ENCODE peak calls at places on chromosomes 3 and 15, in five cellular contexts. One of them, this sample, is unnamed.

GRCh38 chr3:56800373-56801150 is 1.2 kb downstream of the ARHGEF3 start:
- DNase-seq in HFF-Myc: no peak
- DNase-seq in uterus: no peak
- DNase-seq in astrocyte of the spinal cord: no peak
- DNase-seq in A673: no peak
- DNase-seq in this sample: no peak

GRCh38 chr3:135513106-135514063 is 452.1 kb upstream of the PPP2R3A start:
- DNase-seq in HFF-Myc: peak
- DNase-seq in uterus: no peak
- DNase-seq in astrocyte of the spinal cord: peak
- DNase-seq in A673: peak
- DNase-seq in this sample: peak

GRCh38 chr15:90231028-90232017 is 2.4 kb downstream of the CIB1 start:
- DNase-seq in HFF-Myc: no peak
- DNase-seq in uterus: no peak
- DNase-seq in astrocyte of the spinal cord: no peak
- DNase-seq in A673: no peak
- DNase-seq in this sample: no peak

GRCh38 chr3:159881828-159882309 is 106.8 kb upstream of the IL12A start:
- DNase-seq in HFF-Myc: no peak
- DNase-seq in uterus: no peak
- DNase-seq in astrocyte of the spinal cord: peak
- DNase-seq in A673: no peak
- DNase-seq in this sample: no peak

GRCh38 chr3:44509393-44509921 is 32.0 kb upstream of the ZNF445 start:
- DNase-seq in HFF-Myc: no peak
- DNase-seq in uterus: no peak
- DNase-seq in astrocyte of the spinal cord: no peak
- DNase-seq in A673: peak
- DNase-seq in this sample: no peak

GRCh38 chr15:62559049-62559733 is 394.1 kb upstream of the C2CD4B start:
- DNase-seq in HFF-Myc: no peak
- DNase-seq in uterus: peak
- DNase-seq in astrocyte of the spinal cord: no peak
- DNase-seq in A673: no peak
- DNase-seq in this sample: peak

GRCh38 chr3:136380530-136380929 is 130.4 kb downstream of the PCCB start:
- DNase-seq in HFF-Myc: no peak
- DNase-seq in uterus: no peak
- DNase-seq in astrocyte of the spinal cord: no peak
- DNase-seq in A673: no peak
- DNase-seq in this sample: peak

GRCh38 chr3:158768361-158768787 is 33.5 kb upstream of the MFSD1 start:
- DNase-seq in HFF-Myc: no peak
- DNase-seq in uterus: peak
- DNase-seq in astrocyte of the spinal cord: peak
- DNase-seq in A673: no peak
- DNase-seq in this sample: peak

GRCh38 chr3:177601120-177601519 is 403.8 kb upstream of the TBL1XR1 start:
- DNase-seq in HFF-Myc: no peak
- DNase-seq in uterus: no peak
- DNase-seq in astrocyte of the spinal cord: no peak
- DNase-seq in A673: no peak
- DNase-seq in this sample: no peak

GRCh38 chr15:101559938-101560337 is 70.4 kb upstream of the PCSK6 start:
- DNase-seq in HFF-Myc: no peak
- DNase-seq in uterus: no peak
- DNase-seq in astrocyte of the spinal cord: no peak
- DNase-seq in A673: peak
- DNase-seq in this sample: no peak

GRCh38 chr3:175741951-175742350 is 882.8 kb downstream of the NAALADL2 start:
- DNase-seq in HFF-Myc: no peak
- DNase-seq in uterus: no peak
- DNase-seq in astrocyte of the spinal cord: no peak
- DNase-seq in A673: no peak
- DNase-seq in this sample: peak

GRCh38 chr3:49600781-49601180 is 46.5 kb downstream of the BSN start:
- DNase-seq in HFF-Myc: no peak
- DNase-seq in uterus: no peak
- DNase-seq in astrocyte of the spinal cord: no peak
- DNase-seq in A673: no peak
- DNase-seq in this sample: peak

GRCh38 chr15:39745415-39745814 is 37.2 kb downstream of the FSIP1 start:
- DNase-seq in HFF-Myc: no peak
- DNase-seq in uterus: no peak
- DNase-seq in astrocyte of the spinal cord: no peak
- DNase-seq in A673: no peak
- DNase-seq in this sample: no peak

GRCh38 chr3:33372218-33373081 is 67.8 kb downstream of the UBP1 start:
- DNase-seq in HFF-Myc: no peak
- DNase-seq in uterus: no peak
- DNase-seq in astrocyte of the spinal cord: peak
- DNase-seq in A673: peak
- DNase-seq in this sample: peak

GRCh38 chr3:43327184-43327950 is 41.0 kb downstream of the SNRK start:
- DNase-seq in HFF-Myc: no peak
- DNase-seq in uterus: peak
- DNase-seq in astrocyte of the spinal cord: no peak
- DNase-seq in A673: no peak
- DNase-seq in this sample: no peak

GRCh38 chr15:98567951-98568350 is 80.4 kb upstream of the IGF1R start:
- DNase-seq in HFF-Myc: no peak
- DNase-seq in uterus: no peak
- DNase-seq in astrocyte of the spinal cord: no peak
- DNase-seq in A673: no peak
- DNase-seq in this sample: no peak

GRCh38 chr3:187737401-187738088 is 7.7 kb downstream of the BCL6 start:
- DNase-seq in HFF-Myc: no peak
- DNase-seq in uterus: peak
- DNase-seq in astrocyte of the spinal cord: peak
- DNase-seq in A673: peak
- DNase-seq in this sample: peak

GRCh38 chr3:128312271-128312670 is 154.4 kb downstream of the DNAJB8 start:
- DNase-seq in HFF-Myc: no peak
- DNase-seq in uterus: no peak
- DNase-seq in astrocyte of the spinal cord: no peak
- DNase-seq in A673: no peak
- DNase-seq in this sample: no peak

DNA sequence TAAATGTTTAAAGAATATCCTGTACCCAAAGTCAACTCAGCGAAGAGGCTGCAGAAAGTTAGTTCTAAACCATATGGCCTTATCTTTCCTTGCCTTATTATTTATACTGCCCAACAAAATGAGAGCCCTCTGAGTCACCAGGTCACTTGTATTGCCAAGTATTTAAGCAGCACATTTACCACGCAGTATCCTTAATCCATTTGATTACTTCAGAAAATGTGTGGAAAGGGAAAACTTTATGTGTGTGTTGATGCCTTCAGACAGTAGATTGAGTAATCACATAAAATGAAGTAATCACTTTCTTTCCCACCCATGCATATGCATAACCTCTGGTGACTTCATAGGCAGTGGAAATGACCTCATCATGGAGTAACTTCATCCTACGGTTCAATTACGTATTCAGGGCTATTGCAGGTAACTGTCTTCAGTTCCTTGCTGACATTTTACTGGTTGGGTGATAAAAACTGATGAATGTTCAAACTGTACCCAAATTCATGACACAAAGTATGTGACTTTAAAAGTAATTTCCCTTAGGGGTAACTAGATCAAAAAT is 7.5 kb upstream of the CADPS start:
- DNase-seq in HFF-Myc: no peak
- DNase-seq in uterus: no peak
- DNase-seq in astrocyte of the spinal cord: no peak
- DNase-seq in A673: no peak
- DNase-seq in this sample: peak
- TF ChIP-seq CTCF in HFF-Myc: no peak
- TF ChIP-seq CTCF in uterus: no peak
- TF ChIP-seq CTCF in astrocyte of the spinal cord: no peak
- TF ChIP-seq CTCF in A673: no peak
- TF ChIP-seq CTCF in this sample: no peak

GRCh38 chr3:8532251-8532831 is 30.7 kb downstream of the LMCD1 start:
- DNase-seq in HFF-Myc: no peak
- DNase-seq in uterus: peak
- DNase-seq in astrocyte of the spinal cord: peak
- DNase-seq in A673: no peak
- DNase-seq in this sample: peak
- H3K4me3 ChIP-seq in HFF-Myc: no peak
- H3K4me3 ChIP-seq in uterus: no peak
- H3K4me3 ChIP-seq in astrocyte of the spinal cord: no peak
- H3K4me3 ChIP-seq in A673: no peak
- H3K4me3 ChIP-seq in this sample: no peak

GRCh38 chr3:170363471-170363994 is 6.0 kb downstream of the SKIL start:
- DNase-seq in HFF-Myc: no peak
- DNase-seq in uterus: no peak
- DNase-seq in astrocyte of the spinal cord: no peak
- DNase-seq in A673: no peak
- DNase-seq in this sample: no peak
- TF ChIP-seq CTCF in HFF-Myc: no peak
- TF ChIP-seq CTCF in uterus: no peak
- TF ChIP-seq CTCF in astrocyte of the spinal cord: no peak
- TF ChIP-seq CTCF in A673: no peak
- TF ChIP-seq CTCF in this sample: no peak

DNA sequence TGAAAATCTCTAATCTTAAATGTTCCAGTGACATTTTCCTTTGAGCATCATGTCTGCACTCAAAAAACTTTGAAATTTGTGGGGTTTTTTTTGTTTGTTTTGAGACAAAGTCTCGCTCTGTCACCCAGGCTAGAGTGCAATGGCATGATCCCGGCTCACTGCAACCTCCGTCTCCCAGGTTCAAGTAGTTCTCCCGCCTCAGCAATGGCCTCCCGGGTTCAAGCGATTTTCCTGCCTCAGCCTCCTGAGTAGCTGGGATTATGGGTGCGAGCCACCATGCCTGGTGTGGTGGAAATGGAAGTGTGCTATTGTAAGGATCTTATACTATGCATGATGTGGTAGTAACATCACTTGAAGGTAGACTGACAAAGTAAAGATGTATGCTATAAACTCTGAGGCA is 42.5 kb downstream of the TKT start:
- DNase-seq in HFF-Myc: no peak
- DNase-seq in uterus: no peak
- DNase-seq in astrocyte of the spinal cord: no peak
- DNase-seq in A673: no peak
- DNase-seq in this sample: no peak
- H3K4me3 ChIP-seq in HFF-Myc: no peak
- H3K4me3 ChIP-seq in uterus: no peak
- H3K4me3 ChIP-seq in astrocyte of the spinal cord: no peak
- H3K4me3 ChIP-seq in A673: no peak
- H3K4me3 ChIP-seq in this sample: no peak

DNA sequence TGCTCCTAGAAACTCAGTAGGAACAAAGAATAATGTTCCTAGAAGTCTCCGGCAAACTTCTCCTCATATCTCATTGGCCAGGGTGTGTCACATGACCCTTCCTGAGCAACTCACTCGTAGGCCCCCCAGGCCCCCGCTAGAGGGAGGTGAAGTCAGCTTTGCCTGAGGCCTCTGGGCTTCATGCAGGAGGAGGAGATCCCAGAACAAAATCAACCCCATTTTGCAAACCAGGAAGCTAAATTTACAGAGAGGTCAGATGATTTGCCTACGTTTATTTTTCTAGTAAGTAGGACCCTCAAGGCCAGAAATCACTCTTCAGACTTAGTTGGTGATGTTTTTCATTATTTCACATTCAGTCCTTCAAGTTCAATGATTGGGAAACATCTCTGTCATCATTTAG is 99.1 kb downstream of the SSR3 start:
- DNase-seq in HFF-Myc: no peak
- DNase-seq in uterus: no peak
- DNase-seq in astrocyte of the spinal cord: no peak
- DNase-seq in A673: no peak
- DNase-seq in this sample: no peak
- TF ChIP-seq CTCF in HFF-Myc: no peak
- TF ChIP-seq CTCF in uterus: no peak
- TF ChIP-seq CTCF in astrocyte of the spinal cord: no peak
- TF ChIP-seq CTCF in A673: no peak
- TF ChIP-seq CTCF in this sample: no peak

GRCh38 chr3:50607271-50608091 is 4.1 kb downstream of the CISH start:
- DNase-seq in HFF-Myc: no peak
- DNase-seq in uterus: no peak
- DNase-seq in astrocyte of the spinal cord: no peak
- DNase-seq in A673: no peak
- DNase-seq in this sample: no peak

GRCh38 chr3:50608278-50608677 is 3.3 kb downstream of the CISH start:
- DNase-seq in HFF-Myc: no peak
- DNase-seq in uterus: no peak
- DNase-seq in astrocyte of the spinal cord: no peak
- DNase-seq in A673: no peak
- DNase-seq in this sample: no peak

GRCh38 chr3:50605901-50606326 is 5.7 kb downstream of the CISH start:
- DNase-seq in HFF-Myc: no peak
- DNase-seq in uterus: no peak
- DNase-seq in astrocyte of the spinal cord: no peak
- DNase-seq in A673: no peak
- DNase-seq in this sample: no peak

GRCh38 chr3:50604628-50605588 is 6.7 kb downstream of the CISH start:
- DNase-seq in HFF-Myc: no peak
- DNase-seq in uterus: peak
- DNase-seq in astrocyte of the spinal cord: no peak
- DNase-seq in A673: no peak
- DNase-seq in this sample: no peak

DNA sequence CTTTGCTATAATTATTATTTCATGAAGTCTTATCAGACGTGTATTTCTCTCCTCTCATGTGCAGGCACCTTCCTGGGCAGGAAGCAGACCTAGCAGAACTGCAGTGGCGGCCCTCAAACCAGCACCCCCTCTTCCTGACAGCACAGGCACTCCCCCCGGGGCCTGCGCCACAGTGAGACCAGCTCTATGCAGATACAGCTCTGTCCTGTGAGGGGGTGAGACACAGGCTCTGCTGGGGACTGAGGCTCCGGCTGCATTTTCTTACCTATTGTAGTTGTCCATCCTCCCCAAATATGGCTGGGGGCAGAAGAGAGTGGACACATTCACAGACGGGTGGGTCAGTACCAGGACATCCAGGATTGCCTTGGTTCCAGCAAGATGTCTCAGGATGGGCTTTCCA is 5.0 kb downstream of the CISH start:
- DNase-seq in HFF-Myc: no peak
- DNase-seq in uterus: no peak
- DNase-seq in astrocyte of the spinal cord: no peak
- DNase-seq in A673: no peak
- DNase-seq in this sample: no peak
- H3K4me3 ChIP-seq in HFF-Myc: no peak
- H3K4me3 ChIP-seq in uterus: no peak
- H3K4me3 ChIP-seq in astrocyte of the spinal cord: no peak
- H3K4me3 ChIP-seq in A673: no peak
- H3K4me3 ChIP-seq in this sample: no peak

GRCh38 chr15:28935316-28935715 is 49.5 kb downstream of the APBA2 start:
- DNase-seq in HFF-Myc: no peak
- DNase-seq in uterus: no peak
- DNase-seq in astrocyte of the spinal cord: no peak
- DNase-seq in A673: no peak
- DNase-seq in this sample: no peak
- TF ChIP-seq CTCF in HFF-Myc: peak
- TF ChIP-seq CTCF in uterus: no peak
- TF ChIP-seq CTCF in astrocyte of the spinal cord: peak
- TF ChIP-seq CTCF in A673: no peak
- TF ChIP-seq CTCF in this sample: no peak